ENCODE peak calls at places on chromosomes 6 and 20, in seven cellular contexts. F is naive thymus-derived CD4-positive, alpha-beta T cell; P is ovary; A is CD8-positive, alpha-beta T cell; M is ascending aorta; K is IMR-90; R is upper lobe of left lung. U is an unnamed sample.
A peak's percentile ranks its signal among the peaks of the same experiment; 100 is the strongest.

GRCh38 chr6:114342826-114343781 is at the start of gene HS3ST5:
- DNase-seq in A (no peak), M (no peak), F (no peak), P (no peak), K (peak; percentile 8), R (no peak), U (no peak)

GRCh38 chr6:117548797-117549301 is 53.5 kb downstream of the GOPC start:
- DNase-seq in P (no peak), K (peak; percentile 73), A (peak; percentile 68), M (no peak), R (no peak), F (no peak), U (no peak)

GRCh38 chr6:142913511-142914047 is 31.4 kb downstream of the HIVEP2 start:
- DNase-seq in K (no peak), A (peak; percentile 79), M (peak; percentile 68), F (peak; percentile 80), P (no peak), R (peak; percentile 34), U (peak; percentile 53)

GRCh38 chr6:25472314-25472713 is 179.7 kb upstream of the SCGN start:
- DNase-seq in A (no peak), M (no peak), F (no peak), P (no peak), R (no peak), K (no peak), U (no peak)

GRCh38 chr20:35370751-35371150 is 41.0 kb downstream of the UQCC1 start:
- DNase-seq in K (no peak), M (no peak), R (no peak), F (no peak), A (no peak), P (no peak), U (no peak)

GRCh38 chr20:24965065-24965919 is 16.2 kb downstream of the CST7 start:
- DNase-seq in K (no peak), R (no peak), F (no peak), P (no peak), A (no peak), M (no peak), U (no peak)

GRCh38 chr6:65728879-65729479 is 22.0 kb upstream of the EYS start:
- DNase-seq in M (no peak), A (no peak), K (no peak), F (no peak), R (no peak), P (no peak), U (no peak)

GRCh38 chr6:113103618-113104390 is 753.3 kb upstream of the MARCKS start:
- DNase-seq in P (no peak), M (no peak), K (peak; percentile 74), A (no peak), R (no peak), F (no peak), U (no peak)

GRCh38 chr20:36860811-36861624 is 14.9 kb upstream of the TLDC2 start:
- DNase-seq in F (no peak), K (no peak), P (no peak), R (no peak), A (no peak), M (no peak), U (no peak)

GRCh38 chr6:117480651-117481050 is 1.8 kb upstream of the DCBLD1 start:
- DNase-seq in R (no peak), K (no peak), P (no peak), M (no peak), F (no peak), A (no peak), U (no peak)

GRCh38 chr20:46021361-46022359 is 7.4 kb upstream of the SLC12A5 start:
- DNase-seq in F (peak; percentile 30), K (no peak), R (no peak), M (peak; percentile 63), P (peak; percentile 27), A (peak; percentile 56), U (peak; percentile 32)

GRCh38 chr6:5162401-5162800 is 77.3 kb downstream of the PPP1R3G start:
- DNase-seq in A (no peak), F (no peak), P (no peak), R (no peak), M (no peak), K (no peak), U (no peak)

GRCh38 chr6:32940656-32941411 is at the start of gene HLA-DMB:
- DNase-seq in A (peak; percentile 70), F (peak; percentile 80), P (no peak), M (peak; percentile 84), K (peak; percentile 73), R (peak; percentile 86), U (peak; percentile 44)

GRCh38 chr6:43980004-43980795 is 147.1 kb downstream of the MRPL14 start:
- DNase-seq in A (no peak), K (no peak), M (no peak), R (peak; percentile 67), F (no peak), P (no peak), U (no peak)

GRCh38 chr6:113122060-113122459 is 735.1 kb upstream of the MARCKS start:
- DNase-seq in F (no peak), K (peak; percentile 87), P (no peak), A (no peak), M (no peak), R (no peak), U (no peak)

GRCh38 chr6:21208796-21209186 is 384.8 kb upstream of the SOX4 start:
- DNase-seq in P (no peak), R (no peak), K (no peak), A (no peak), F (no peak), M (no peak), U (no peak)

GRCh38 chr6:75281643-75282042 is 2.9 kb downstream of the TMEM30A start:
- DNase-seq in K (no peak), P (no peak), R (no peak), F (no peak), M (no peak), A (no peak), U (no peak)
- H3K4me3 ChIP-seq in K (peak overlapping the region; percentile 60), P (no peak overlapping the region), R (peak overlapping the region; percentile 80), F (no peak overlapping the region), M (peak overlapping the region; percentile 97), A (no peak overlapping the region), U (no peak overlapping the region)

GRCh38 chr20:39039261-39039660 is 77.1 kb downstream of the DHX35 start:
- DNase-seq in F (no peak), M (no peak), R (no peak), A (no peak), P (no peak), K (no peak), U (no peak)
- H3K36me3 ChIP-seq in F (no peaks in the 10 kb centered on the region), M (peaks cover 47% of the 10 kb centered on the region), R (peaks cover 79% of the 10 kb centered on the region), A (peaks cover 21% of the 10 kb centered on the region), P (no peaks in the 10 kb centered on the region), K (peaks cover 35% of the 10 kb centered on the region), U (peaks cover 54% of the 10 kb centered on the region)

DNA sequence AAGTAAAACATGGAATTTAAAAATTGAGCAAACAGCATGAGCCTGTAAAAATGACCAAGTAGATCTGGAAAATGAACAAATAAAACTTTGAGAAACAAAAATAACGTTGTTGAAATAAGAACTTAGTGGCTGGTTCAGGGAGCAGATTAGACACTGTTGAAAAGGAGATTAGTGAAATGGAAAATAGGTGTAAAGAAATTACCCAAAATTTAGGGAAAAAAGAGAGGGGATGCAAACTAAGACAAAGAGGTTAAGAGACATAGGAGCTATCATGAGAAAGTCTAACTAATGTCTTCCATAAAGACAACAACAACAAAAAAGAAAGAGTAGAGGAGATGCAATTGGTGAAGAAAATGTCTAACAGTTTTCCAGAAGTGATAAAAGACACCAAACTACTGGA is 29.0 kb downstream of the APCDD1L start:
- DNase-seq in A (no peak), M (no peak), K (no peak), P (no peak), R (no peak), F (no peak), U (no peak)
- H3K9me3 ChIP-seq in A (no peaks in the 10 kb centered on the region), M (peaks cover 15% of the 10 kb centered on the region), K (peaks cover 4% of the 10 kb centered on the region), P (no peaks in the 10 kb centered on the region), R (peaks cover 24% of the 10 kb centered on the region), F (peaks cover 15% of the 10 kb centered on the region), U (peaks cover 12% of the 10 kb centered on the region)

GRCh38 chr6:27294409-27294808 is 17.7 kb downstream of the POM121L2 start:
- DNase-seq in F (no peak), P (no peak), K (no peak), R (no peak), M (no peak), A (no peak), U (no peak)

GRCh38 chr6:27293436-27294152 is 18.5 kb downstream of the POM121L2 start:
- DNase-seq in M (no peak), R (no peak), P (no peak), F (no peak), A (no peak), K (peak; percentile 69), U (no peak)

GRCh38 chr6:27297484-27297856 is 14.6 kb downstream of the POM121L2 start:
- DNase-seq in M (no peak), R (no peak), F (no peak), A (no peak), P (no peak), K (no peak), U (no peak)

GRCh38 chr6:27296106-27296783 is 15.8 kb downstream of the POM121L2 start:
- DNase-seq in P (no peak), A (no peak), F (no peak), R (no peak), K (peak; percentile 41), M (no peak), U (no peak)

DNA sequence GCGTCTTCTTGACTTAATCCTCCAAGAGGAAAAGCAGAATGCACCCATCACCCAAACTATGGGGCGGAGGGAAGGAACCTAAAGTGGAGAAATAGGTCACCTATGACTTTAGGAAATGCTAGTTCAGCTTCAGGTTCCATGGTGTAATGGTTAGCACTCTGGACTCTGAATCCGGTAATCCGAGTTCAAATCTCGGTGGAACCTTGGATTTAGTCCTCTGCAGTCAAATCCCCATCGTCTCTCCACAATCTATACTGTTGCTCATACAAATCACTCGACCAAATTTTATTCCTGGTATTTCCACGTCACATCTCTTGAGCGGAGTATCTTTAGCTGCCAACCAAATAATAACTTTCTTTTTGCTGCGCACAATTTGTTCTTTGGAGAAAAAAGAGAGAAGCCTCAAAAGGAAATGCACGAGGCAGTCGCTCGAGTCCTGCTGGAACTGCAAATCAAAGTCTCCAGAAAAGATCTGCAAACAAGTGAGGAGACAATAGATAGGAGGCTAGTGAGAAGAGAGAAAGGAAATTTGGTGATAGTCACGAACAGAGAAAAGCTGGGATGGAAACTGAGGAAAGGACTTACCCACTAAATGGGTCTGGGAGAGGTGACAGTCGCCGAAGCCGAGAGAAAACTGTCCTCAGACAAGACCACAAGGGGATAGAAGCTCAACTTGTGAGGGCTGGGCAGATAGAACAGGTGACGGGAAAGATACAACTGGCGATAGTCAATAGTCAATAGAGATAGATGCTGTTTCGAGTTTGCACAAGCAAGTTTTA is 16.6 kb downstream of the POM121L2 start:
- DNase-seq in P (no peak), R (no peak), A (no peak), F (no peak), M (no peak), K (peak; percentile 85), U (no peak)
- H3K4me3 ChIP-seq in P (no peak overlapping the region), R (no peak overlapping the region), A (no peak overlapping the region), F (no peak overlapping the region), M (no peak overlapping the region), K (peak overlapping the region; percentile 48), U (no peak overlapping the region)

U was measured in effector memory CD4-positive, alpha-beta T cell.